ENCODE peak calls at places on chromosomes 13 and 19, in six cellular contexts. B is A549, M is fibroblast of lung, E is ovary, V is testis, S is astrocyte. N is an unnamed sample.

GRCh38 chr19:5394907-5395505 is 54.4 kb upstream of the PTPRS start:
- DNase-seq in B (no peak), M (no peak), E (no peak), V (peak; percentile 45), S (no peak), N (no peak)

GRCh38 chr13:76885203-76886004 is 801 bp downstream of the KCTD12 start:
- DNase-seq in B (peak; percentile 66), M (peak; percentile 71), E (peak; percentile 81), V (peak; percentile 83), S (peak; percentile 57), N (peak; percentile 65)

GRCh38 chr13:98300956-98301641 is 124.0 kb upstream of the RNF113B start:
- DNase-seq in B (no peak), M (peak; percentile 91), E (no peak), V (peak; percentile 30), S (peak; percentile 86), N (peak; percentile 77)

GRCh38 chr19:643736-644135 is 4.1 kb downstream of the FGF22 start:
- DNase-seq in B (no peak), M (no peak), E (no peak), V (no peak), S (no peak), N (no peak)

GRCh38 chr19:33904681-33905080 is 108.0 kb downstream of the KCTD15 start:
- DNase-seq in B (peak; percentile 31), M (peak; percentile 29), E (peak; percentile 20), V (no peak), S (peak; percentile 8), N (peak; percentile 29)

GRCh38 chr19:35868172-35868822 is at the start of gene APLP1:
- DNase-seq in B (peak; percentile 68), M (peak; percentile 53), E (peak; percentile 43), V (peak; percentile 71), S (peak; percentile 15), N (peak; percentile 57)

GRCh38 chr13:51500687-51501086 is 47.9 kb upstream of the INTS6 start:
- DNase-seq in B (no peak), M (no peak), E (no peak), V (no peak), S (no peak), N (no peak)

GRCh38 chr19:390386-391198 is 18.4 kb downstream of the C2CD4C start:
- DNase-seq in B (no peak), M (no peak), E (no peak), V (no peak), S (no peak), N (no peak)

GRCh38 chr13:32042567-32042966 is 11.0 kb downstream of the FRY start:
- DNase-seq in B (no peak), M (no peak), E (no peak), V (no peak), S (no peak), N (no peak)

GRCh38 chr13:45082964-45083363 is 37.3 kb upstream of the GTF2F2 start:
- DNase-seq in B (no peak), M (peak; percentile 77), E (no peak), V (no peak), S (peak; percentile 70), N (peak; percentile 11)

DNA sequence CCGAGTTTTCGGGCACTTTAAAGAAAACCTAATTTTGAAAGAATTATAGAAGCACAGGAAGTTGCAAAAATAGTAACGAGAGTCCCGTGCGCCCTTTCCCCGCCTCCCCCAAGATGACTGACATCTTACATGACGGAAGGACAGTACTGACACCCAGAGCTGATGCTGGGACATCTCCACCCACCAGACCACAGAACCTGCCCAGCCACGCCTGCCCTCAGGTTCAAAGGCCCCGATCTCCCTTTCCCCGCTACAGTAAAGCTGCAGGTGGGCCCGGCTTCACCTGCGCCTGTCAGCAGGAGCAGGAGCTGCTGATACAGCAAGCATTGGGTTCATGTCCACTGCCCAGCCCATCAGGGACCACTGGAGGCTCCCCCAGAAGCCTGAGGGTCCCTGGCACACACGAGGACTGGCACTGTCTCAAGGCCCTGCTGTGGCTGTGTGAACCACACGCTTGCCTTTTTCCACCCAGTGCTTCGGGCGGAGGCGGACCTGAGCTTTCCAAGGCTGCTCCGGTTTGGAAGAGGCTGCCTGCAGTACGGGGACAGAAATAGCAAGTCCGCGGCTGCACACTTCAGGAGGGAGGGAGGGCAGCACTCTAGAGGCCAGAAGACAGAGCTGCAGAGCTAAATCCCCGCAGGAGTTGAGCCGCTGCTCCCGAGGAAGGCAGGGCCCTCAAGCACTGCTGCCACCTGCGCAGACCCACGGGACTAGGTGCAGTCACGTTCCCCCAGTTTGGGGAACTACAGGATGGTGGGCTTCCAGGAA is 8.7 kb downstream of the MAP2K2 start:
- DNase-seq in B (no peak), M (no peak), E (no peak), V (peak; percentile 28), S (no peak), N (no peak)
- TF ChIP-seq CTCF in B (no peak), M (no peak), E (no peak), V (no peak), S (no peak), N (no peak)

GRCh38 chr19:30223866-30224688 is 148.1 kb upstream of the ZNF536 start:
- DNase-seq in B (no peak), M (no peak), E (no peak), V (no peak), S (no peak), N (no peak)

GRCh38 chr19:30226464-30227070 is 145.6 kb upstream of the ZNF536 start:
- DNase-seq in B (no peak), M (no peak), E (no peak), V (peak; percentile 78), S (no peak), N (no peak)

GRCh38 chr19:30225615-30226463 is 146.3 kb upstream of the ZNF536 start:
- DNase-seq in B (no peak), M (no peak), E (no peak), V (no peak), S (no peak), N (no peak)

GRCh38 chr19:30222993-30223865 is 149.0 kb upstream of the ZNF536 start:
- DNase-seq in B (no peak), M (no peak), E (no peak), V (no peak), S (no peak), N (no peak)

GRCh38 chr19:30224689-30225606 is 147.2 kb upstream of the ZNF536 start:
- DNase-seq in B (peak; percentile 26), M (no peak), E (no peak), V (peak; percentile 60), S (no peak), N (no peak)
- H3K4me3 ChIP-seq in B (peak overlapping the region; percentile 71), M (peak overlapping the region; percentile 20), E (no peak overlapping the region), V (peak overlapping the region; percentile 41), S (no peak overlapping the region), N (peak overlapping the region; percentile 52)

GRCh38 chr19:55255618-55256423 is 3.0 kb downstream of the PPP6R1 start:
- DNase-seq in B (peak; percentile 58), M (peak; percentile 39), E (no peak), V (no peak), S (peak; percentile 26), N (no peak)
- H3K4me1 ChIP-seq in B (peaks cover 40% of the 10 kb centered on the region), M (peaks cover 3% of the 10 kb centered on the region), E (peaks cover 18% of the 10 kb centered on the region), V (peaks cover 31% of the 10 kb centered on the region), S (peaks cover 43% of the 10 kb centered on the region), N (peaks cover 7% of the 10 kb centered on the region)

GRCh38 chr19:1850809-1851544 is 2.7 kb upstream of the REXO1 start:
- DNase-seq in B (no peak), M (no peak), E (no peak), V (no peak), S (no peak), N (no peak)
- TF ChIP-seq CTCF in B (no peak), M (no peak), E (no peak), V (no peak), S (no peak), N (no peak)

DNA sequence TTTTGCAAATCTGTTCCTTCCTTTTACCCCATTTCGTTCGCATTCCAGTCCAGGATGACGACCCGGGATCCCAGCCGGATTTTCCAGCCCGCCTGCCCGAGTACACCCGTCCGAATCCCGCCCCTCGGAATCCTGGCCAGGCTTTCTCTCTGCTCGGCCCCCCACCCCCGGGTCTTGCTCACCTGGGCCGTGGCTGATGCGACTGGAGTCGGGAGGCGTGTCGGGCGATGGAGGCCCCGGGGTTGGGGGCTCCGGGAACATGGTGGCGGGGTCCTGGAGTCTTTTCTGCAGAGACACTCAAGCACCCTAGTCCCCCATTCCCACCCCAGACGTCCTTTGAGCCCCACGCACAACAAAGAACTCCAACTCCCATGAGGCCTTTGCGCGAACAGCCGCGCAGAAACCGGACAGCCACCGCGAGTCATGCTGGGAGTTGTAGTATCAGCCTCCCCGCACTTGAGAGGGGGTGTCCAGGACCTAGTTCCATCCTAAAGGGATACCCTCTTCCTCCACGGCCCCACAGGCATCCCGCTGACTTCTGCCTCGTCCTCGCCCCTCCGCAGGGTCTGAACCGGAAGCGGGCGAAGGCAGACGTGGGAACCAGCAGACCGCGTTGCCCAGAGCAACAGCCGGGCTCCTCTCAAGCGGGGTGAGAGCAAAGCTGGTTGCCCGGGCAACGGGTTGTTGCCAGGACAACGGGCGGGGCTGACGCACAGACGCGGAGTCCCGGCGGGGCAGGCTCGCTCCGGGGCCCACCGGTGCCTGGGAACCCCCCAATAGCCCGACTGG is 1.1 kb downstream of the SYT5 start:
- DNase-seq in B (peak; percentile 91), M (peak; percentile 80), E (peak; percentile 50), V (peak; percentile 85), S (peak; percentile 70), N (no peak)
- H3K4me3 ChIP-seq in B (peak overlapping the region; percentile 26), M (peak overlapping the region; percentile 53), E (no peak overlapping the region), V (peak overlapping the region; percentile 44), S (peak overlapping the region; percentile 51), N (peak overlapping the region; percentile 15)

GRCh38 chr19:48635263-48635965 is 1.8 kb downstream of the DBP start:
- DNase-seq in B (peak; percentile 73), M (no peak), E (peak; percentile 84), V (peak; percentile 88), S (no peak), N (peak; percentile 73)
- H3K4me1 ChIP-seq in B (peaks cover 55% of the 10 kb centered on the region), M (peaks cover 41% of the 10 kb centered on the region), E (peaks cover 20% of the 10 kb centered on the region), V (peaks cover 45% of the 10 kb centered on the region), S (peaks cover 40% of the 10 kb centered on the region), N (peaks cover 15% of the 10 kb centered on the region)

GRCh38 chr19:10669246-10669645 is 15.1 kb downstream of the ILF3 start:
- DNase-seq in B (no peak), M (no peak), E (no peak), V (no peak), S (no peak), N (no peak)
- TF ChIP-seq CTCF in B (no peak), M (no peak), E (no peak), V (no peak), S (no peak), N (no peak)

DNA sequence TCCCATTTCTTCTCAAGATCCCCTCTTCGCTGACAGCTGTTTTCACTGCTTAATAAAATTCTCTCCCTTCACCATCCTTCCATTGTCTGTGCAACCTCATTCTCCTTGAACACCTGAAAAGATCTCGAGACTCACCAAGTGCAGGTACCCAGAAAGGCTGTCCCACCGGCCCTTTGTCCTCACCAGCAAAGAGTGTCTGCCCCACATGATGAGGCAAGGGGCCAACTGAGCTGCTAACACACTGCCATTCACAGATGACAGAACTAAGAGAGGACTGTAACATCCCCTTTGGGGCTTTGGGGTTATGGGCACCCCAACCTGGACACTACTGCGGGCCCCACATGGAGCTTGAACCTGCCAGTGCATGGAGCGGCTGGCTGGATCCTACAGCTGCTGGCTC is 771.4 kb upstream of the MIR17HG start:
- DNase-seq in B (no peak), M (no peak), E (no peak), V (no peak), S (no peak), N (no peak)
- H3K4me3 ChIP-seq in B (no peak overlapping the region), M (no peak overlapping the region), E (no peak overlapping the region), V (no peak overlapping the region), S (no peak overlapping the region), N (no peak overlapping the region)

GRCh38 chr19:12943437-12944044 is 2.1 kb upstream of the RAD23A start:
- DNase-seq in B (no peak), M (no peak), E (peak; percentile 42), V (no peak), S (no peak), N (no peak)
- H3K4me1 ChIP-seq in B (peaks cover 28% of the 10 kb centered on the region), M (peaks cover 23% of the 10 kb centered on the region), E (peaks cover 2% of the 10 kb centered on the region), V (peaks cover 19% of the 10 kb centered on the region), S (peaks cover 37% of the 10 kb centered on the region), N (peaks cover 30% of the 10 kb centered on the region)

N was measured in prostate gland.